ENCODE peak calls at places on chromosomes 1 and 21, in ten cellular contexts. O is K562, A is endodermal cell, N is prostate gland, P is endothelial cell of umbilical vein, X is thyroid gland, Q is SJSA1, W is MM.1S, F is PC-9, L is tibial nerve. Z is an unnamed sample. For H3K36me3, the result is how much of the 10 kb centered on the place peaks cover.

GRCh38 chr1:86774305-86775304 is 70.2 kb downstream of the SH3GLB1 start:
- DNase-seq in O (peak), L (peak), A (peak), Q (peak), W (peak), F (peak), X (no peak), P (peak), N (no peak), Z (peak)

GRCh38 chr1:82775402-82776000 is 974.8 kb downstream of the ADGRL2 start:
- DNase-seq in O (peak), A (peak), W (no peak), F (no peak), N (no peak), L (no peak), X (peak), Q (no peak), P (peak), Z (peak)

GRCh38 chr21:31503939-31504338 is 155.6 kb upstream of the SOD1 start:
- DNase-seq in A (no peak), Q (no peak), P (no peak), W (no peak), X (no peak), N (peak), F (no peak), O (no peak), L (no peak), Z (no peak)

GRCh38 chr1:226827458-226827857 is 43.0 kb upstream of the PSEN2 start:
- DNase-seq in L (peak), F (no peak), A (peak), O (peak), X (peak), W (no peak), P (no peak), Q (no peak), N (no peak), Z (peak)

GRCh38 chr1:55506686-55507577 is 291.8 kb upstream of the USP24 start:
- DNase-seq in X (no peak), Q (peak), W (no peak), L (no peak), A (no peak), N (no peak), F (peak), O (no peak), P (no peak), Z (no peak)

GRCh38 chr21:17527240-17527639 is 14.4 kb downstream of the CXADR start:
- DNase-seq in L (no peak), P (peak), O (no peak), N (peak), A (no peak), Q (no peak), W (no peak), X (no peak), F (peak), Z (no peak)

GRCh38 chr1:71770121-71770520 is 512.2 kb downstream of the NEGR1 start:
- DNase-seq in Q (no peak), W (peak), N (no peak), F (no peak), A (no peak), O (no peak), X (no peak), L (no peak), P (no peak), Z (no peak)

GRCh38 chr1:173362543-173362942 is 114.6 kb upstream of the PRDX6 start:
- DNase-seq in A (no peak), W (no peak), O (no peak), F (no peak), X (no peak), P (no peak), Q (peak), L (no peak), N (no peak), Z (no peak)

GRCh38 chr1:214593158-214593557 is 9.8 kb upstream of the CENPF start:
- DNase-seq in O (no peak), X (no peak), Q (no peak), P (no peak), F (no peak), A (no peak), L (no peak), W (no peak), N (no peak), Z (no peak)

GRCh38 chr1:26555550-26555981 is 26.0 kb downstream of the RPS6KA1 start:
- DNase-seq in N (no peak), A (no peak), X (no peak), O (peak), L (no peak), W (no peak), Q (peak), F (no peak), P (no peak), Z (peak)

GRCh38 chr1:53051676-53052075 is 10.3 kb upstream of the PODN start:
- DNase-seq in N (no peak), O (no peak), F (no peak), P (no peak), X (no peak), Q (no peak), W (no peak), L (no peak), A (peak), Z (no peak)

GRCh38 chr1:43834280-43835140 is 99.1 kb upstream of the ARTN start:
- DNase-seq in Q (peak), F (peak), O (peak), N (no peak), X (no peak), A (no peak), W (no peak), P (peak), L (no peak), Z (no peak)

GRCh38 chr1:155912056-155912536 is 947 bp upstream of the RIT1 start:
- DNase-seq in W (peak), X (no peak), F (peak), O (no peak), Q (no peak), N (no peak), A (peak), L (no peak), P (no peak), Z (no peak)

GRCh38 chr1:210770396-210770984 is 363.5 kb downstream of the KCNH1 start:
- DNase-seq in F (no peak), W (no peak), A (no peak), O (no peak), Q (no peak), P (no peak), X (no peak), N (no peak), L (no peak), Z (no peak)

GRCh38 chr1:21284206-21285137 is 5.8 kb downstream of the ECE1 start:
- DNase-seq in O (no peak), X (peak), Q (no peak), W (no peak), F (no peak), L (no peak), A (no peak), N (peak), P (no peak), Z (no peak)

GRCh38 chr1:238060046-238060445 is 169.3 kb upstream of the ZP4 start:
- DNase-seq in F (no peak), A (no peak), N (no peak), Q (no peak), X (no peak), P (no peak), W (no peak), L (no peak), O (no peak), Z (no peak)

GRCh38 chr1:93680121-93681094 is 1.2 kb downstream of the BCAR3 start:
- DNase-seq in O (peak), N (peak), L (peak), F (peak), W (no peak), Q (peak), X (peak), A (peak), P (peak), Z (peak)

GRCh38 chr1:158771950-158772866 is at the start of gene OR6N1:
- DNase-seq in A (no peak), F (no peak), X (no peak), L (no peak), P (no peak), W (no peak), N (no peak), O (no peak), Q (no peak), Z (no peak)

GRCh38 chr1:16243936-16244649 is 7.1 kb upstream of the CPLANE2 start:
- DNase-seq in N (peak), P (peak), O (peak), L (peak), Q (peak), X (peak), F (peak), A (peak), W (peak), Z (peak)

GRCh38 chr1:5877001-5877400 is 115.2 kb downstream of the NPHP4 start:
- DNase-seq in P (no peak), F (no peak), Q (no peak), A (no peak), O (no peak), W (no peak), N (no peak), X (no peak), L (no peak), Z (no peak)

GRCh38 chr1:59707216-59707615 is 107.5 kb upstream of the HOOK1 start:
- DNase-seq in O (no peak), F (no peak), W (no peak), L (no peak), Q (peak), X (no peak), P (peak), A (no peak), N (no peak), Z (peak)

GRCh38 chr1:185532853-185533252 is 201.3 kb upstream of the HMCN1 start:
- DNase-seq in O (no peak), L (no peak), W (no peak), Q (no peak), F (no peak), N (no peak), A (no peak), P (no peak), X (no peak), Z (no peak)

GRCh38 chr1:55893155-55893554 is 678.0 kb upstream of the USP24 start:
- DNase-seq in N (no peak), P (peak), L (no peak), W (peak), O (no peak), Q (no peak), A (no peak), X (no peak), F (peak), Z (no peak)

GRCh38 chr1:153389978-153390879 is 644 bp downstream of the S100A8 start:
- DNase-seq in F (no peak), P (no peak), N (no peak), A (no peak), Q (no peak), L (no peak), X (no peak), W (no peak), O (no peak), Z (no peak)

GRCh38 chr1:109091196-109092193 is 931 bp downstream of the TMEM167B start:
- DNase-seq in F (peak), Q (no peak), N (peak), O (peak), L (no peak), P (peak), W (peak), X (peak), A (peak), Z (no peak)
- H3K27ac ChIP-seq in F (peak), Q (peak), N (peak), O (peak), L (peak), P (peak), W (peak), X (peak), A (peak), Z (peak)

GRCh38 chr1:39469150-39469549 is 22.3 kb upstream of the BMP8A start:
- DNase-seq in W (no peak), P (no peak), N (no peak), X (no peak), Q (no peak), F (no peak), L (no peak), O (no peak), A (no peak), Z (no peak)
- H3K36me3 ChIP-seq in W (under half), P (under half), N (under half), X (under half), Q (half or more), F (under half), L (under half), O (half or more), A (half or more), Z (under half)

DNA sequence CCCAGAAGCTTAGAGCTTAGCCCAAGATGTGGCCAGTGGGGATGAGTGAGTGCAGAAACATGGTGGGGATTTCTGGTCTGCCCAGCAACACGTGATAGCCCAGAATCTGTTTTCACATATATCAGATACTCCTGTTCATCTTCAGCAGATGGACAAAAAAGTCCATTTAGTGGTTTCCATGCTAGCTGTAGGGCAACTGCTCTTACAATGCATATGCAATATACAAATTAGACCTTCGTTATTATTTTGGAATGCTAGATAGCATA is 96.9 kb upstream of the SGIP1 start:
- DNase-seq in A (no peak), N (no peak), X (no peak), Q (no peak), O (no peak), P (no peak), W (peak), F (no peak), L (no peak), Z (no peak)
- H3K27ac ChIP-seq in A (no peak), N (no peak), X (no peak), Q (no peak), O (no peak), P (no peak), W (peak), F (no peak), L (no peak), Z (no peak)

DNA sequence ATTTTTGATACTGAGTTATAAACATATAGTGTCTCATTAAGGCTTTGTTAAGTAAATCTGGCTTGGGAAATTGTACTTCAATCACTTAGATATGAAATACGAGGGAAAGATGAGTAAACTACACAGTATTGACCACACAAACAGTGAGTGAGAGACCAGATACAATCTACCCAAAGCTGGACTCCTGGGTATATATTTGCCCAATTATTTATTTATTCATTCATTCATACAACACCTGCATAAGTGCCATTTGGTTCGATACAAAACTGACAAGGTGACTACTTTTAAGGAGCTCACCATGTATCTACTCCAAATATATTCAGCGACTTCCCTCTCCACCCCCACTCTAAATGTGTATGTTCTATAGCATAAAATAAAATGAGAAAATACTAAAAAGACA is 143.4 kb downstream of the TGFB2 start:
- DNase-seq in X (no peak), P (no peak), L (no peak), F (no peak), Q (no peak), O (no peak), N (no peak), W (no peak), A (no peak), Z (no peak)
- H3K36me3 ChIP-seq in X (under half), P (under half), L (under half), F (under half), Q (under half), O (under half), N (under half), W (under half), A (under half), Z (under half)

DNA sequence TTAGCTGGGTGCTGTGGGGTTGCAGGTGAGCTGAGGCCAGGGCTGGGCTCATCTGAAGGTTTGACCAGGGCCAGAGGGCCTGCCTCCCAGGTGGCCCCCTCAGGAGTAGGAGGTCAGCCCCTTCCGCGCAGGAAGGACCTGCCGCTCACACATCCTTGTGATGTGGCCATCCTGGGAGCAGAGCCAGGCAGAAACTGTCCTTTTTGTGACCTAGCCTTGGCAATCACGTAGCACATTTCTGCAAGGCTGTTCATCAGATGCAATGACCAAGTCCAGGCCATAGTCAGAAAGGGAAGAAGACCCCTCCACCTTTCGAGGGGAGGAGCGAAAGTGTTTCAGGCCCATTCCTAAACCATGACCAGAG is 55.5 kb upstream of the TRAPPC10 start:
- DNase-seq in F (no peak), N (no peak), L (no peak), O (no peak), P (no peak), Q (no peak), W (no peak), A (no peak), X (no peak), Z (peak)
- H3K27ac ChIP-seq in F (no peak), N (no peak), L (no peak), O (no peak), P (no peak), Q (peak), W (no peak), A (no peak), X (no peak), Z (no peak)

GRCh38 chr1:77632216-77632615 is 50.2 kb downstream of the ZZZ3 start:
- DNase-seq in F (no peak), P (no peak), O (no peak), Q (no peak), W (no peak), L (no peak), A (no peak), X (no peak), N (no peak), Z (no peak)
- H3K36me3 ChIP-seq in F (under half), P (under half), O (half or more), Q (half or more), W (under half), L (under half), A (half or more), X (under half), N (under half), Z (under half)

GRCh38 chr21:46058339-46059145 is 39.4 kb upstream of the COL6A2 start:
- DNase-seq in X (no peak), A (peak), O (no peak), L (no peak), P (no peak), W (no peak), N (no peak), Q (peak), F (no peak), Z (peak)
- H3K27ac ChIP-seq in X (no peak), A (no peak), O (no peak), L (peak), P (no peak), W (no peak), N (no peak), Q (no peak), F (peak), Z (no peak)

GRCh38 chr1:200405273-200405672 is 4.6 kb downstream of the ZNF281 start:
- DNase-seq in W (no peak), F (no peak), X (no peak), N (no peak), A (no peak), O (no peak), L (no peak), Q (no peak), P (no peak), Z (no peak)
- H3K36me3 ChIP-seq in W (under half), F (half or more), X (under half), N (under half), A (half or more), O (half or more), L (under half), Q (half or more), P (under half), Z (under half)

GRCh38 chr1:10678395-10678794 is 118.1 kb downstream of the CASZ1 start:
- DNase-seq in A (no peak), L (no peak), W (no peak), O (no peak), N (no peak), P (no peak), F (no peak), Q (no peak), X (no peak), Z (no peak)
- H3K27ac ChIP-seq in A (no peak), L (no peak), W (no peak), O (no peak), N (peak), P (no peak), F (no peak), Q (no peak), X (no peak), Z (no peak)

GRCh38 chr1:118948351-118948750 is 39.8 kb downstream of the TBX15 start:
- DNase-seq in A (no peak), W (no peak), X (no peak), P (no peak), N (no peak), L (no peak), O (no peak), F (no peak), Q (no peak), Z (no peak)

GRCh38 chr1:118947003-118947765 is 41.0 kb downstream of the TBX15 start:
- DNase-seq in N (no peak), P (no peak), L (no peak), W (no peak), O (no peak), Q (no peak), A (no peak), F (no peak), X (no peak), Z (no peak)

GRCh38 chr1:118949317-118949716 is 38.8 kb downstream of the TBX15 start:
- DNase-seq in W (no peak), O (no peak), X (no peak), A (no peak), N (no peak), Q (no peak), P (no peak), F (no peak), L (peak), Z (no peak)

GRCh38 chr1:118947790-118948189 is 40.4 kb downstream of the TBX15 start:
- DNase-seq in O (no peak), P (no peak), L (no peak), X (no peak), F (no peak), A (no peak), Q (peak), N (no peak), W (no peak), Z (no peak)

DNA sequence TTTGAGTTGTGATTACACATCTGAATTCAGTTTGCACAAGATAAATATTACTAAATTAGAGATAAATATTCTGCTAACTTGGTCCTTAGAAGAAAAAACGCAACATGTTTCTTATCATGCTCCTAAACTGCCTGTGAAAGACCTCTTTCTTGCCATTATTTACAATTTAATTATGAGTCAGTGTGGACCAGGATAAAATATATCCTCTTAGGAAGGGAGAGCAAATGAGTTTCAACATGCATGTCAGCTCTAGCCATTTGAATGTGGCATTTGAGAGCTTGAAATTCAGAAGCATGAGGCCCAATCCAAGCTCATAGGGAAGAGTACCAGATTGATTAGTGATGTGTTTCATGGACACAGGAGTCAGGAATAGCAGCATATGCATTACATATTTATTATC is 39.3 kb downstream of the TBX15 start:
- DNase-seq in N (no peak), O (no peak), F (no peak), W (no peak), L (no peak), P (no peak), Q (no peak), X (no peak), A (no peak), Z (no peak)
- H3K36me3 ChIP-seq in N (under half), O (under half), F (under half), W (under half), L (under half), P (under half), Q (under half), X (under half), A (under half), Z (under half)

Z was measured in testis.